ENCODE peak calls at places on chromosomes 16 and 17, in seven cellular contexts. K is stomach, N is ovary, J is GM12878, U is A549, V is tibial nerve, S is sigmoid colon. C is an unnamed sample.

GRCh38 chr17:39903158-39903884 is 15.1 kb downstream of the GSDMB start:
- DNase-seq in U (no peak), S (no peak), V (no peak), J (no peak), N (no peak), K (no peak), C (no peak)

GRCh38 chr16:71347146-71347545 is 11.4 kb upstream of the CALB2 start:
- DNase-seq in S (no peak), N (no peak), U (no peak), J (no peak), K (no peak), V (no peak), C (no peak)

GRCh38 chr16:70257391-70257790 is 5.7 kb upstream of the EXOSC6 start:
- DNase-seq in V (no peak), J (no peak), K (no peak), S (no peak), U (no peak), N (no peak), C (no peak)

GRCh38 chr17:31869031-31869430 is 10.0 kb upstream of the COPRS start:
- DNase-seq in U (no peak), S (no peak), K (no peak), J (no peak), N (no peak), V (no peak), C (no peak)

GRCh38 chr16:6684076-6684673 is 648.5 kb upstream of the RBFOX1 start:
- DNase-seq in V (no peak), K (no peak), J (no peak), U (peak), S (no peak), N (no peak), C (peak)

GRCh38 chr16:27498916-27499658 is 50.6 kb downstream of the GTF3C1 start:
- DNase-seq in V (no peak), U (no peak), N (no peak), K (no peak), S (no peak), J (no peak), C (no peak)

GRCh38 chr16:64269756-64270155 is 852.1 kb downstream of the CDH11 start:
- DNase-seq in U (no peak), S (no peak), K (no peak), V (no peak), J (no peak), N (no peak), C (no peak)

GRCh38 chr16:74608944-74609343 is 2.0 kb upstream of the GLG1 start:
- DNase-seq in U (no peak), N (no peak), V (no peak), S (no peak), J (no peak), K (no peak), C (no peak)

GRCh38 chr17:9175700-9176467 is 154.6 kb downstream of the NTN1 start:
- DNase-seq in J (no peak), N (no peak), S (no peak), K (peak), U (no peak), V (no peak), C (no peak)

GRCh38 chr17:72122668-72123495 is 2.1 kb downstream of the SOX9 start:
- DNase-seq in U (no peak), N (no peak), J (no peak), V (no peak), S (peak), K (peak), C (peak)

GRCh38 chr17:74099441-74100340 is 103.8 kb upstream of the RPL38 start:
- DNase-seq in K (no peak), N (no peak), V (no peak), J (no peak), U (no peak), S (no peak), C (no peak)

GRCh38 chr17:1639549-1639948 is 6.0 kb downstream of the SCARF1 start:
- DNase-seq in J (no peak), V (no peak), K (no peak), S (no peak), N (no peak), U (peak), C (no peak)

GRCh38 chr17:53387745-53388144 is 435.0 kb upstream of the KIF2B start:
- DNase-seq in N (no peak), V (no peak), U (no peak), S (no peak), J (no peak), K (no peak), C (no peak)

GRCh38 chr16:14284930-14285541 is 213.9 kb downstream of the MRTFB start:
- DNase-seq in S (peak), J (no peak), U (peak), V (no peak), K (peak), N (no peak), C (peak)

GRCh38 chr17:1878419-1879121 is 48.8 kb downstream of the RPA1 start:
- DNase-seq in S (no peak), N (no peak), U (no peak), V (no peak), K (no peak), J (no peak), C (no peak)

GRCh38 chr17:17853811-17854527 is 17.2 kb upstream of the SREBF1 start:
- DNase-seq in S (no peak), K (no peak), N (no peak), V (no peak), J (no peak), U (no peak), C (no peak)

GRCh38 chr16:53094013-53094630 is 39.3 kb downstream of the CHD9 start:
- DNase-seq in S (peak), K (peak), V (no peak), N (no peak), U (peak), J (peak), C (peak)

GRCh38 chr17:75594499-75595283 is 7.1 kb downstream of the MYO15B start:
- DNase-seq in J (no peak), N (no peak), S (peak), K (no peak), U (peak), V (no peak), C (no peak)

GRCh38 chr16:31107465-31107867 is 720 bp upstream of the BCKDK start:
- DNase-seq in N (no peak), V (no peak), K (no peak), J (peak), S (no peak), U (no peak), C (no peak)

GRCh38 chr16:14449334-14449733 is 180.7 kb downstream of the PARN start:
- DNase-seq in K (no peak), J (no peak), U (peak), S (no peak), N (no peak), V (no peak), C (no peak)

GRCh38 chr16:60642956-60643355 is 1393.3 kb downstream of the CDH8 start:
- DNase-seq in N (no peak), U (no peak), V (no peak), K (no peak), J (no peak), S (no peak), C (no peak)

GRCh38 chr17:7922499-7923289 is 6.6 kb upstream of the RNF227 start:
- DNase-seq in J (no peak), U (peak), K (peak), V (peak), S (peak), N (peak), C (peak)

GRCh38 chr16:86823895-86824671 is 245.7 kb downstream of the FOXL1 start:
- DNase-seq in K (no peak), J (no peak), S (no peak), V (no peak), U (no peak), N (no peak), C (no peak)

GRCh38 chr17:50459081-50459676 is 9.5 kb downstream of the CHAD start:
- DNase-seq in V (no peak), U (peak), N (no peak), J (no peak), K (no peak), S (no peak), C (peak)

GRCh38 chr17:17910060-17910459 is 62.1 kb downstream of the TOM1L2 start:
- DNase-seq in U (no peak), S (peak), J (no peak), N (no peak), K (no peak), V (no peak), C (no peak)

GRCh38 chr16:16045311-16045710 is 95.9 kb downstream of the ABCC1 start:
- DNase-seq in N (no peak), K (no peak), S (no peak), U (no peak), V (no peak), J (no peak), C (no peak)

GRCh38 chr16:49024016-49024415 is 257.6 kb downstream of the CBLN1 start:
- DNase-seq in U (no peak), K (no peak), N (no peak), S (no peak), V (no peak), J (no peak), C (no peak)

GRCh38 chr17:66814570-66814969 is 20.3 kb upstream of the CACNG5 start:
- DNase-seq in U (no peak), V (no peak), K (no peak), N (no peak), S (peak), J (no peak), C (no peak)

GRCh38 chr17:81641825-81642489 is 5.0 kb downstream of the TSPAN10 start:
- DNase-seq in N (no peak), K (no peak), J (no peak), S (no peak), U (peak), V (no peak), C (no peak)

GRCh38 chr17:683499-684254 is 31.0 kb downstream of the VPS53 start:
- DNase-seq in J (no peak), N (no peak), U (peak), K (no peak), V (no peak), S (no peak), C (no peak)

GRCh38 chr17:21330436-21331160 is 45.6 kb upstream of the KCNJ12 start:
- DNase-seq in N (no peak), U (no peak), J (no peak), S (peak), V (no peak), K (no peak), C (no peak)

GRCh38 chr17:17752822-17753448 is 71.7 kb downstream of the RAI1 start:
- DNase-seq in N (no peak), K (no peak), J (no peak), V (no peak), U (no peak), S (no peak), C (no peak)

GRCh38 chr17:2023692-2024571 is 1.2 kb downstream of the RTN4RL1 start:
- DNase-seq in N (peak), V (peak), J (no peak), U (peak), K (no peak), S (peak), C (peak)

GRCh38 chr16:30113711-30114333 is 485 bp upstream of the GDPD3 start:
- DNase-seq in N (no peak), J (no peak), V (no peak), U (no peak), S (no peak), K (no peak), C (no peak)

GRCh38 chr16:24935336-24935735 is 79.8 kb downstream of the ARHGAP17 start:
- DNase-seq in S (no peak), J (no peak), V (no peak), N (no peak), K (no peak), U (no peak), C (no peak)

GRCh38 chr16:88805340-88805715 is 1.7 kb downstream of the CDT1 start:
- DNase-seq in V (no peak), K (no peak), J (no peak), S (no peak), U (no peak), N (no peak), C (no peak)

GRCh38 chr16:70713781-70714180 is 27.9 kb upstream of the MTSS2 start:
- DNase-seq in J (no peak), N (no peak), V (no peak), S (no peak), K (no peak), U (no peak), C (no peak)

DNA sequence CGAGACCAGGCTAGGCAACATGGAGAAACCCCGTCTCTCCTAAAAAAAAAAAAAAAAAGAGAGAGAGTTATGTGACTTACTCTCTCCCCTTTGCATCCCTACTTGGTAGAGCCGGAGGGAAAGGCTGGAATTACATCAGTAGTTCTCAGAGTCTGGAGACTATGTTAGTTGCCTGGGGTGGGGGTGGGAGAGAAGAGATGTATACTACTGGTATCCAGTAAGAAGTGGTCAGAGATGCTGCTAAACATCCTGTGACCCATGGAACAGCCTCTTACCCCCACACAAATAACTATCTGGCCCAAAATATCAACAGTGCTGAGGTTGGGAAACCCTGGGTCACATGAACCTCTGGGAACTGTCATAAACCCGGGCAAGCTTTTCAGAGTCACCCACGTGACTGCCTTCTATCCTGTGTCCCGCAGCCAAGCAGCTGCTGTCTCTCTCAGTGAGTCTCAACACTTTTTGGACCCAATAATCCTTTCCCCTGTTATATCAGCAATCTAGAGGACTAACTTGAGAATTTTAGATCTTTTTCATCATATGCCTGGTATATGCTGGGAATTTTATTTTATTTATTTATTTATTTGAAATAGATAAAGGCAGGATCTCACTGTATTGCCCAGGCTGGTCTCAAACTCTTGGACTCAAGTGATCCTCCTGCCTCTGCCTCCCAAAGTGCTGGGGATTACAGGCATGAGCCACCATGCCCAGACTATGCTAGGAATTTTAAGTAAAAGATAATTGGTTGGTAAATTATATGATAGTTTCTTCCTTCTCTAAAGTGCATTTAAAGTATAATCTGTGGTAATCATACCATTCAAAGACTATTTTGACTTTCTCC is 8.7 kb downstream of the EIF1 start:
- DNase-seq in V (peak), S (peak), N (peak), K (peak), J (no peak), U (no peak), C (peak)
- TF ChIP-seq EP300 in V (peak), S (peak), N (no peak), K (no peak), J (no peak), U (no peak), C (no peak)

DNA sequence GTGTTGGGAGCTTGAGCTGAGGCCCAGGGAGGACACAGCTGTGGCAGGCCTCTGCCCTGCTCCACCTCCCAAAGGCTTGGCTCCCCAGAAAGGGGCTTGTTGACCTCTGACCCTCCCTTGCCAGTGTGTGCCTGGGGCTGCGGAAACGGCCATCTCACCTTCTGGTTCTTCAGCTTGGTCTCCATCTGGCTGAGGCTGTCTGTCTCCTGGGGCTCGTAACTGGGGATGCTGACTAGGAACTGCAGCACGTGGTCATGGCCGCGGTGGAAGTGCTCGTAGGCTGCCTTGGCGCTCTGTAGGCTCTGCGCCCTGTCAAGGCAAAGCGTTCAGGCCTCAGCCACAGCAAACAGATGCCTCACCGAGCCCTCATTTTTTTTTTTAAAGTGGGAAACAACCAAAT is 42.7 kb downstream of the UBN1 start:
- DNase-seq in N (no peak), S (no peak), J (no peak), U (no peak), V (no peak), K (no peak), C (no peak)
- TF ChIP-seq EP300 in N (no peak), S (no peak), J (no peak), U (no peak), V (no peak), K (no peak), C (no peak)

GRCh38 chr16:66516808-66517585 is 32.9 kb downstream of the TK2 start:
- DNase-seq in U (peak), S (peak), N (peak), K (peak), J (peak), V (peak), C (peak)
- TF ChIP-seq EP300 in U (peak), S (peak), N (no peak), K (no peak), J (peak), V (peak), C (peak)

GRCh38 chr17:16593356-16594102 is 24.5 kb upstream of the ZNF287 start:
- DNase-seq in V (no peak), J (no peak), S (no peak), N (no peak), U (no peak), K (no peak), C (no peak)
- TF ChIP-seq EP300 in V (peak), J (no peak), S (no peak), N (no peak), U (no peak), K (no peak), C (no peak)

DNA sequence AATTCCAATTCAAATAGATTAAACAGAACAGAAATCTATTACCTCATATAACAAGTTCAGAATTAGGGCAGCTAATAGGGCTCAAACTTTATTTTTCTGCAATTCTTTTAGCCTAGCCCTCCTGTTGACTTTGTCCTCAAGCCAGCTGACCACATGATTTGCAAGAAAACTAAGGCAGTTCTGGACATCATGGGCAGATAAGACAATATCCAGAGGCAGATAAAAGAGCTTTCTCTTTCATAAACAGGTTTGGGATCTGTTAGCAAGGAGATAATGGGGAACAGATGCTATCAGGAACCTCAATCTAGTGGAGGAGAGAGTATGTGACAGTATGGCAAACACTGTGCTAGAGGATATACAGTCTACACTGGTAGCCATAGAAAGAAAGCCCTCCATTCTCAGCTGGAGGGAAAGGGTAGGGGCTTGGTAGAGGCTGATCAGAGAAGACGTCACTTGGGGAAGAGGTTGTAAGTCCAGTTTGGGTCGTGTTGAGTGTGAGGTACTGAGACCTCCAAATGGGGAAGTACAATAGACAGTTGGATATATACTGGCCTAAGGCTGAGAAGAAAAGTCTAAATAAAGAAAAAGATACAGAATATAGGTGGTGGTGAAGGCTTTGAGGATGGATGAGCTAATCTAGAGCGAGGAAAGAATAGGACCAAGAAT is 67.6 kb downstream of the CYB561 start:
- DNase-seq in U (no peak), S (no peak), V (no peak), J (no peak), K (no peak), N (no peak), C (no peak)
- TF ChIP-seq EP300 in U (no peak), S (no peak), V (no peak), J (no peak), K (no peak), N (no peak), C (no peak)

DNA sequence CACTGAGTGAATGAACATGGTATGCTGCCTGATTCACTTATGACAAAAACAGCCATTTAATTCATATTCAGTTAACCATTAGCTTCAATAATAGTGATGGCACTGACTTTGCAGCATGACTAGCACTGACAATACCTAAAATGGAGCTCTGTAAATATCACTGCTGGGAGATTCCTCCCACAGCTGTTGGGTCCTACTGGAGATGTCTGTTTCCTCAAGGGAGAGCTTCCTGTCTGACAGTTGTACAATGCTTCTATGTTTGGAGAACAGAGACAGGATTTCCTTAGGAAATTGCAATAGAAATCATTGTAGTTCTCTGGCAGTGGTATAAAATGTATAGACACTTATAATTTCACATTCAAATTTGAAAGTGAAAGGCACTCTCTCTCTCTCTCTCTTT is 695.9 kb upstream of the CDH8 start:
- DNase-seq in N (no peak), U (no peak), V (no peak), J (no peak), S (no peak), K (no peak), C (no peak)
- TF ChIP-seq EP300 in N (no peak), U (no peak), V (no peak), J (no peak), S (no peak), K (no peak), C (no peak)

DNA sequence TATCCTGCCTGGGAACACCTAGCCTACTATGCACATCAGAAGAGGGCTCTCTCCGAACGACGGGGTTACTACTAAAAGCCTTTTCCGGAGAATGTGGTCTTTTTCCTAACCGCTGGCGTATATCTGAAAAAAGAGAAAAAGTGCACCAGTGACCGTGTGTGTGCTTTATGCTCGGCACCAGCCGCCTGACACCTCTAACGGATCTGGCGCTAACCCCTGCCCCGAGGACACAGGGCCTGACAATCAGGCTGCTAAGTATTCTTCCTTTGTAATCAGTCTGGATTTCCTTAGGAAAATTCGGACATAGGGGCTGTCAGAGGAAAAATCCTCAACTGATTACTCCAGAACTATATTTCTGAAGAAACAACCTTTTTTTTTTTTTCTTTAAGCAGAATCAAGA is 13.4 kb upstream of the ITGAE start:
- DNase-seq in U (no peak), N (no peak), J (no peak), K (no peak), V (no peak), S (no peak), C (no peak)
- TF ChIP-seq EP300 in U (no peak), N (no peak), J (no peak), K (no peak), V (no peak), S (no peak), C (no peak)

GRCh38 chr17:35808240-35808961 is 883 bp upstream of the TAF15 start:
- DNase-seq in V (no peak), J (no peak), U (no peak), S (no peak), K (no peak), N (no peak), C (no peak)
- TF ChIP-seq EP300 in V (no peak), J (no peak), U (no peak), S (no peak), K (no peak), N (no peak), C (no peak)

GRCh38 chr16:77877712-77878111 is 89.3 kb downstream of the VAT1L start:
- DNase-seq in K (no peak), U (peak), J (no peak), N (no peak), V (no peak), S (no peak), C (no peak)
- TF ChIP-seq EP300 in K (no peak), U (no peak), J (no peak), N (no peak), V (no peak), S (no peak), C (no peak)